ENCODE peak calls at places on chromosomes 7 and 10, in nine cellular contexts. O is SJSA1; G is CD8-positive, alpha-beta memory T cell; V is PC-9; C is ascending aorta; A is naive thymus-derived CD4-positive, alpha-beta T cell; K is small intestine; H is adipocyte; N is right atrium auricular region. B is an unnamed sample.

GRCh38 chr7:148191391-148192076 is 399.0 kb upstream of the C7orf33 start:
- DNase-seq in H (no peak), A (no peak), G (no peak), C (no peak), N (no peak), V (no peak), O (no peak), K (peak; percentile 10), B (no peak)

GRCh38 chr7:135981958-135982646 is 4.9 kb upstream of the MTPN start:
- DNase-seq in N (no peak), O (no peak), K (no peak), V (peak; percentile 29), H (no peak), C (no peak), G (no peak), A (no peak), B (no peak)

GRCh38 chr10:84201682-84202081 is 7.3 kb downstream of the CDHR1 start:
- DNase-seq in K (no peak), V (no peak), A (no peak), O (no peak), C (no peak), H (no peak), N (no peak), G (no peak), B (no peak)

GRCh38 chr10:113133497-113133896 is 183.4 kb downstream of the TCF7L2 start:
- DNase-seq in V (no peak), A (no peak), C (no peak), K (no peak), G (no peak), O (no peak), N (no peak), H (peak; percentile 57), B (no peak)

GRCh38 chr7:132361146-132361545 is 215.1 kb downstream of the PLXNA4 start:
- DNase-seq in K (no peak), V (no peak), A (no peak), H (no peak), G (no peak), O (no peak), N (no peak), C (no peak), B (no peak)

GRCh38 chr7:1555813-1556540 is at the start of gene TMEM184A:
- DNase-seq in V (peak; percentile 100), K (peak; percentile 97), N (no peak), A (peak; percentile 50), O (no peak), H (no peak), C (no peak), G (no peak), B (no peak)

GRCh38 chr7:107045195-107045960 is 873 bp downstream of the PRKAR2B start:
- DNase-seq in O (no peak), V (no peak), A (no peak), C (no peak), K (no peak), G (no peak), H (peak; percentile 49), N (no peak), B (peak; percentile 23)

GRCh38 chr7:159036916-159037605 is 107.6 kb downstream of the VIPR2 start:
- DNase-seq in K (peak; percentile 37), C (no peak), G (no peak), H (no peak), A (no peak), O (peak; percentile 22), N (peak; percentile 40), V (no peak), B (no peak)

GRCh38 chr10:122348512-122348911 is 26.0 kb upstream of the PLEKHA1 start:
- DNase-seq in C (no peak), A (no peak), G (no peak), H (no peak), O (no peak), N (no peak), K (peak; percentile 75), V (no peak), B (no peak)

GRCh38 chr7:134502463-134502862 is 24.9 kb upstream of the AKR1B10 start:
- DNase-seq in C (peak; percentile 22), K (no peak), H (peak; percentile 50), V (no peak), G (no peak), O (no peak), A (no peak), N (peak; percentile 87), B (no peak)

DNA sequence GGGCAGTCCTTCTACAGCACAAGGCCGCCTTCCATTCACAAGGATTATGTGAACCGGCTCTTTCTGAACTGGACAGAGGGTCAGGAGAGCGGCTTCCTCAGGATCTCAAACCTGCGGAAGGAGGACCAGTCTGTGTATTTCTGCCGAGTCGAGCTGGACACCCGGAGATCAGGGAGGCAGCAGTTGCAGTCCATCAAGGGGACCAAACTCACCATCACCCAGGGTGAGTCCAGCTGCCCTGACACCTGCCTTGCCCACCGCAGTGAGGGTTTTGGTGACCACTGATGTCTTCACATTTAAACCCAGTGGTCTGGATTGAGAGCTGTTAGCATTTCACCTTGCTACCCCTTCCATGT is 918 bp downstream of the PILRB start:
- DNase-seq in H (no peak), G (no peak), A (no peak), O (no peak), N (no peak), K (no peak), C (no peak), V (no peak), B (no peak)
- H3K36me3 ChIP-seq in H (peaks cover 93% of the 10 kb centered on the region), G (peaks cover 57% of the 10 kb centered on the region), A (peaks cover 92% of the 10 kb centered on the region), O (peaks cover 99% of the 10 kb centered on the region), N (peaks cover 90% of the 10 kb centered on the region), K (peaks cover 17% of the 10 kb centered on the region), C (peaks cover 95% of the 10 kb centered on the region), V (peaks cover 30% of the 10 kb centered on the region), B (peaks cover 89% of the 10 kb centered on the region)

GRCh38 chr10:77419056-77419455 is 218.6 kb downstream of the KCNMA1 start:
- DNase-seq in A (no peak), O (no peak), G (no peak), K (no peak), C (no peak), V (no peak), N (no peak), H (no peak), B (no peak)

GRCh38 chr10:77421576-77421975 is 216.0 kb downstream of the KCNMA1 start:
- DNase-seq in N (no peak), G (no peak), A (no peak), O (no peak), V (no peak), C (no peak), H (no peak), K (no peak), B (no peak)

GRCh38 chr10:77418211-77418640 is 219.4 kb downstream of the KCNMA1 start:
- DNase-seq in G (no peak), A (no peak), O (no peak), H (no peak), N (no peak), C (no peak), K (no peak), V (no peak), B (no peak)

GRCh38 chr10:77420942-77421523 is 216.6 kb downstream of the KCNMA1 start:
- DNase-seq in O (no peak), G (no peak), H (peak; percentile 36), N (no peak), A (no peak), K (no peak), C (no peak), V (no peak), B (no peak)

DNA sequence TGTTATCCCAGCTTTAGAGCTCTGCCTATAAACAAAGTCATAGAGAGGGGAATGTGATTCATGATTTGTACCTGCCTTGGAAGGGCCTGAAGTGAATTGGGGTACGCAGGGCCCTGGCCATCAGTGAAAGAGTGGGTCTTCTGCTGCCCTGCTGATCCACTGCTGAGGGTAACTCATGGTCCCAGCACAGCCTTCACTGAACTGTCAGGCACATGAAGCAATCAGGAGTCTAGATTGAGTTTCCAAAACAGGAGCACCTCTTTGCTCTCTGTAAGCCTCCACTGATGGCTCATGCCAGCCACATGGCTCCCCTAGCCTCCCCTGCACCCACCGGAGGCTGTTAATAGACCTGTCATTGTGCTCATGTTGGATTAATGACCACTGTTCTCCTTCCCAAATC is 217.6 kb downstream of the KCNMA1 start:
- DNase-seq in H (no peak), C (no peak), A (no peak), V (no peak), K (no peak), O (no peak), G (no peak), N (no peak), B (no peak)
- H3K4me1 ChIP-seq in H (peaks cover 30% of the 10 kb centered on the region), C (peaks cover 87% of the 10 kb centered on the region), A (no peaks in the 10 kb centered on the region), V (peaks cover 32% of the 10 kb centered on the region), K (no peaks in the 10 kb centered on the region), O (peaks cover 29% of the 10 kb centered on the region), G (no peaks in the 10 kb centered on the region), N (no peaks in the 10 kb centered on the region), B (no peaks in the 10 kb centered on the region)

GRCh38 chr7:154854836-154855235 is 148.1 kb downstream of the PAXIP1 start:
- DNase-seq in H (no peak), G (no peak), K (no peak), V (no peak), A (no peak), C (no peak), N (no peak), O (no peak), B (no peak)
- H3K9me3 ChIP-seq in H (peaks cover under 1% of the 10 kb centered on the region), G (no peaks in the 10 kb centered on the region), K (no peaks in the 10 kb centered on the region), V (no peaks in the 10 kb centered on the region), A (no peaks in the 10 kb centered on the region), C (no peaks in the 10 kb centered on the region), N (peaks cover 7% of the 10 kb centered on the region), O (no peaks in the 10 kb centered on the region), B (no peaks in the 10 kb centered on the region)

DNA sequence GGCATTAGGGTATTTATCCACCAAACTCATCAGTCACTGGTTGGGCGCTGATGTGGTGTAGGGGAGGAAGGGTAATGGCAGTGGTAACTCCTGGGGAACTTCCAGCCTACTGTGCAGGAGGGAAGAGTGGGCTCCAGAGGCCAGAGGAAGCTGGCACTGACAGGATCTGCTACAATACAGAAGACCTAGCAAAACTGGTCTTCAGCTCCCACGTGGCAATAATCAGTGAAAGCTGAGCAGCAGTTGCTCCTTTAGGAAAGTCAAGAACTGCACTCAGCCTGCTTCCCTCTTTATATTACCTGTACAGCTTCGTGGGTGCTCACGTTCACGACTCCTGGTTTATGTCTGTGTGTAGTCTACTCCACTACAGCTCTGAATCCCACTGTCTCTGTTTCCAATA is 17.2 kb upstream of the CAMK2G start:
- DNase-seq in H (no peak), G (no peak), V (no peak), C (no peak), A (no peak), N (no peak), K (no peak), O (no peak), B (no peak)
- H3K36me3 ChIP-seq in H (no peaks in the 10 kb centered on the region), G (no peaks in the 10 kb centered on the region), V (no peaks in the 10 kb centered on the region), C (no peaks in the 10 kb centered on the region), A (no peaks in the 10 kb centered on the region), N (no peaks in the 10 kb centered on the region), K (no peaks in the 10 kb centered on the region), O (no peaks in the 10 kb centered on the region), B (no peaks in the 10 kb centered on the region)

GRCh38 chr10:103843045-103843444 is 12.3 kb downstream of the SH3PXD2A start:
- DNase-seq in V (no peak), A (no peak), K (no peak), G (no peak), C (no peak), N (no peak), O (no peak), H (no peak), B (no peak)
- H3K4me1 ChIP-seq in V (no peaks in the 10 kb centered on the region), A (peaks cover 13% of the 10 kb centered on the region), K (peaks cover 17% of the 10 kb centered on the region), G (peaks cover 16% of the 10 kb centered on the region), C (peaks cover 34% of the 10 kb centered on the region), N (no peaks in the 10 kb centered on the region), O (no peaks in the 10 kb centered on the region), H (peaks cover 12% of the 10 kb centered on the region), B (no peaks in the 10 kb centered on the region)

GRCh38 chr10:25356609-25357008 is 181.8 kb downstream of the GPR158 start:
- DNase-seq in C (no peak), V (no peak), N (no peak), K (no peak), O (no peak), H (no peak), A (no peak), G (no peak), B (no peak)
- H3K9me3 ChIP-seq in C (no peaks in the 10 kb centered on the region), V (no peaks in the 10 kb centered on the region), N (peaks cover 34% of the 10 kb centered on the region), K (peaks cover 2% of the 10 kb centered on the region), O (no peaks in the 10 kb centered on the region), H (peaks cover 18% of the 10 kb centered on the region), A (no peaks in the 10 kb centered on the region), G (no peaks in the 10 kb centered on the region), B (no peaks in the 10 kb centered on the region)